ENCODE peak calls at places on chromosomes 2 and 18, in ten cellular contexts. M is activated CD8-positive, alpha-beta memory T cell treated with anti-CD3 and anti-CD28 coated beads for 24 hours; I is IMR-90; W is myocyte; H is NCI-H774; S is smooth muscle cell of the brain vasculature; K is stimulated activated naive CD8-positive, alpha-beta T cell treated with anti-CD3 and anti-CD28 coated beads, Interleukin-15, Interleukin-2, amounts not matched to agents 100 U/mL and 50 U/mL, for 24 hours; V is mammary epithelial cell; X is dermis microvascular lymphatic vessel endothelial cell; D is posterior cingulate gyrus. B is an unnamed sample.
A peak's percentile ranks its signal among the peaks of the same experiment; 100 is the strongest.

GRCh38 chr2:28588231-28588725 is 92.4 kb downstream of the PLB1 start:
- DNase-seq in M (no peak), I (no peak), W (peak; percentile 33), H (no peak), S (no peak), K (peak; percentile 33), V (no peak), X (no peak), D (no peak), B (no peak)

GRCh38 chr18:26040051-26040656 is 50.3 kb downstream of the SS18 start:
- DNase-seq in M (no peak), I (no peak), W (no peak), H (no peak), S (no peak), K (no peak), V (peak; percentile 82), X (no peak), D (no peak), B (no peak)

GRCh38 chr18:39441648-39442047 is 1876.0 kb upstream of the CELF4 start:
- DNase-seq in M (no peak), I (no peak), W (no peak), H (no peak), S (no peak), K (no peak), V (peak; percentile 47), X (no peak), D (no peak), B (no peak)

GRCh38 chr18:46296656-46297055 is 192.5 kb downstream of the HAUS1 start:
- DNase-seq in M (no peak), I (no peak), W (no peak), H (no peak), S (no peak), K (no peak), V (no peak), X (no peak), D (no peak), B (no peak)

GRCh38 chr2:27353762-27354596 is 2.6 kb downstream of the GTF3C2 start:
- DNase-seq in M (no peak), I (peak; percentile 58), W (peak; percentile 56), H (no peak), S (no peak), K (no peak), V (no peak), X (no peak), D (no peak), B (no peak)

GRCh38 chr2:234291765-234292204 is 205.1 kb downstream of the ARL4C start:
- DNase-seq in M (peak; percentile 70), I (peak; percentile 77), W (peak; percentile 95), H (peak; percentile 41), S (no peak), K (peak; percentile 44), V (peak; percentile 33), X (peak; percentile 32), D (no peak), B (peak; percentile 17)

GRCh38 chr2:11855120-11855760 is 108.8 kb downstream of the LPIN1 start:
- DNase-seq in M (no peak), I (no peak), W (peak; percentile 46), H (no peak), S (no peak), K (no peak), V (no peak), X (no peak), D (no peak), B (no peak)

GRCh38 chr2:192487636-192488035 is 292.9 kb upstream of the TMEFF2 start:
- DNase-seq in M (no peak), I (no peak), W (no peak), H (no peak), S (no peak), K (no peak), V (no peak), X (no peak), D (no peak), B (no peak)

GRCh38 chr2:217890445-217890844 is 112.3 kb downstream of the TNS1 start:
- DNase-seq in M (no peak), I (peak; percentile 93), W (peak; percentile 81), H (no peak), S (peak; percentile 97), K (no peak), V (no peak), X (peak; percentile 52), D (no peak), B (peak; percentile 81)

GRCh38 chr2:177616731-177617130 is 224.2 kb downstream of the AGPS start:
- DNase-seq in M (no peak), I (no peak), W (no peak), H (no peak), S (no peak), K (no peak), V (no peak), X (peak; percentile 58), D (no peak), B (no peak)

GRCh38 chr2:9065901-9066300 is 62.4 kb upstream of the MBOAT2 start:
- DNase-seq in M (no peak), I (no peak), W (no peak), H (no peak), S (no peak), K (no peak), V (no peak), X (no peak), D (no peak), B (no peak)

GRCh38 chr2:209495855-209496585 is 72.2 kb downstream of the MAP2 start:
- DNase-seq in M (no peak), I (peak; percentile 98), W (peak; percentile 83), H (peak; percentile 92), S (peak; percentile 72), K (no peak), V (peak; percentile 95), X (peak; percentile 95), D (no peak), B (peak; percentile 15)

B was measured in thyroid gland.